ENCODE peak calls at places on chromosomes 6 and 20, in five cellular contexts. T is GM12865, I is H54, D is astrocyte of the cerebellum, Y is skeletal muscle cell. G is an unnamed sample.

GRCh38 chr6:56897789-56898509 is 57.0 kb upstream of the BEND6 start:
- DNase-seq in T (no peak), I (no peak), D (no peak), Y (no peak), G (no peak)

GRCh38 chr6:139395891-139396299 is 21.4 kb upstream of the CITED2 start:
- DNase-seq in T (no peak), I (no peak), D (no peak), Y (no peak), G (no peak)

GRCh38 chr6:2118136-2118535 is 127.3 kb downstream of the GMDS start:
- DNase-seq in T (no peak), I (no peak), D (no peak), Y (no peak), G (no peak)

GRCh38 chr6:110625883-110626282 is 149.5 kb upstream of the SLC22A16 start:
- DNase-seq in T (no peak), I (no peak), D (no peak), Y (no peak), G (no peak)

GRCh38 chr20:46088409-46089075 is 1.2 kb downstream of the NCOA5 start:
- DNase-seq in T (peak; percentile 53), I (no peak), D (no peak), Y (no peak), G (no peak)

GRCh38 chr6:25987845-25988244 is 25.2 kb downstream of the TRIM38 start:
- DNase-seq in T (no peak), I (no peak), D (no peak), Y (no peak), G (no peak)

GRCh38 chr6:2970753-2971419 is 481 bp downstream of the SERPINB6 start:
- DNase-seq in T (peak; percentile 20), I (peak; percentile 56), D (no peak), Y (no peak), G (peak; percentile 52)

GRCh38 chr20:5933802-5934436 is 16.4 kb downstream of the TRMT6 start:
- DNase-seq in T (peak; percentile 49), I (no peak), D (no peak), Y (no peak), G (no peak)

GRCh38 chr20:35312348-35312747 is 20.1 kb upstream of the FAM83C start:
- DNase-seq in T (no peak), I (no peak), D (peak; percentile 91), Y (peak; percentile 66), G (no peak)

GRCh38 chr20:12902992-12903391 is 105.8 kb upstream of the SPTLC3 start:
- DNase-seq in T (no peak), I (no peak), D (no peak), Y (no peak), G (no peak)

GRCh38 chr20:51661609-51662178 is 106.5 kb downstream of the ATP9A start:
- DNase-seq in T (peak; percentile 37), I (peak; percentile 70), D (no peak), Y (no peak), G (no peak)

GRCh38 chr20:38609828-38610227 is 8.2 kb downstream of the ARHGAP40 start:
- DNase-seq in T (no peak), I (no peak), D (no peak), Y (no peak), G (no peak)

G was measured in tibial nerve.